ENCODE peak calls at places on chromosomes 16 and 17, in five cellular contexts. One of them, this sample, is unnamed. For H3K4me1, the result is how much of the 10 kb centered on the place peaks cover.

GRCh38 chr17:39461911-39462641 is 790 bp downstream of the CDK12 start:
- DNase-seq in left ventricle myocardium inferior: no peak
- DNase-seq in tibial artery: peak
- DNase-seq in Peyer's patch: peak
- DNase-seq in hepatocyte: no peak
- DNase-seq in this sample: no peak

GRCh38 chr17:39231091-39231561 is 5.4 kb upstream of the STAC2 start:
- DNase-seq in left ventricle myocardium inferior: no peak
- DNase-seq in tibial artery: peak
- DNase-seq in Peyer's patch: no peak
- DNase-seq in hepatocyte: peak
- DNase-seq in this sample: no peak

GRCh38 chr17:80796430-80796861 is 195.2 kb upstream of the CHMP6 start:
- DNase-seq in left ventricle myocardium inferior: no peak
- DNase-seq in tibial artery: peak
- DNase-seq in Peyer's patch: no peak
- DNase-seq in hepatocyte: no peak
- DNase-seq in this sample: no peak

GRCh38 chr16:69798466-69798865 is 36.3 kb downstream of the WWP2 start:
- DNase-seq in left ventricle myocardium inferior: no peak
- DNase-seq in tibial artery: no peak
- DNase-seq in Peyer's patch: no peak
- DNase-seq in hepatocyte: peak
- DNase-seq in this sample: no peak

GRCh38 chr16:80806957-80807356 is 2.6 kb upstream of the CDYL2 start:
- DNase-seq in left ventricle myocardium inferior: no peak
- DNase-seq in tibial artery: no peak
- DNase-seq in Peyer's patch: no peak
- DNase-seq in hepatocyte: no peak
- DNase-seq in this sample: no peak

GRCh38 chr16:78985736-78986605 is 614.6 kb downstream of the MAF start:
- DNase-seq in left ventricle myocardium inferior: no peak
- DNase-seq in tibial artery: no peak
- DNase-seq in Peyer's patch: no peak
- DNase-seq in hepatocyte: no peak
- DNase-seq in this sample: no peak

GRCh38 chr16:55041540-55042234 is 111.0 kb downstream of the IRX5 start:
- DNase-seq in left ventricle myocardium inferior: no peak
- DNase-seq in tibial artery: peak
- DNase-seq in Peyer's patch: no peak
- DNase-seq in hepatocyte: no peak
- DNase-seq in this sample: no peak

GRCh38 chr17:32243712-32244111 is 21.9 kb upstream of the RHBDL3 start:
- DNase-seq in left ventricle myocardium inferior: no peak
- DNase-seq in tibial artery: no peak
- DNase-seq in Peyer's patch: no peak
- DNase-seq in hepatocyte: no peak
- DNase-seq in this sample: no peak

GRCh38 chr17:39920218-39921210 is 2.1 kb upstream of the GSDMB start:
- DNase-seq in left ventricle myocardium inferior: no peak
- DNase-seq in tibial artery: no peak
- DNase-seq in Peyer's patch: no peak
- DNase-seq in hepatocyte: peak
- DNase-seq in this sample: peak

GRCh38 chr16:19916064-19916463 is 31.4 kb upstream of the GPRC5B start:
- DNase-seq in left ventricle myocardium inferior: no peak
- DNase-seq in tibial artery: no peak
- DNase-seq in Peyer's patch: no peak
- DNase-seq in hepatocyte: peak
- DNase-seq in this sample: no peak

GRCh38 chr16:88943131-88943664 is 33.8 kb downstream of the CBFA2T3 start:
- DNase-seq in left ventricle myocardium inferior: no peak
- DNase-seq in tibial artery: no peak
- DNase-seq in Peyer's patch: peak
- DNase-seq in hepatocyte: no peak
- DNase-seq in this sample: no peak

GRCh38 chr17:74446551-74447500 is 14.9 kb downstream of the GPRC5C start:
- DNase-seq in left ventricle myocardium inferior: peak
- DNase-seq in tibial artery: peak
- DNase-seq in Peyer's patch: no peak
- DNase-seq in hepatocyte: no peak
- DNase-seq in this sample: peak

GRCh38 chr17:77352996-77353395 is 212.2 kb downstream of the SEC14L1 start:
- DNase-seq in left ventricle myocardium inferior: no peak
- DNase-seq in tibial artery: no peak
- DNase-seq in Peyer's patch: peak
- DNase-seq in hepatocyte: no peak
- DNase-seq in this sample: no peak

GRCh38 chr17:39239640-39240314 is 14.0 kb upstream of the STAC2 start:
- DNase-seq in left ventricle myocardium inferior: no peak
- DNase-seq in tibial artery: peak
- DNase-seq in Peyer's patch: peak
- DNase-seq in hepatocyte: peak
- DNase-seq in this sample: peak

GRCh38 chr16:4382795-4383357 is 11.2 kb downstream of the VASN start:
- DNase-seq in left ventricle myocardium inferior: no peak
- DNase-seq in tibial artery: peak
- DNase-seq in Peyer's patch: no peak
- DNase-seq in hepatocyte: no peak
- DNase-seq in this sample: no peak

GRCh38 chr17:49076575-49077384 is 55.8 kb upstream of the B4GALNT2 start:
- DNase-seq in left ventricle myocardium inferior: no peak
- DNase-seq in tibial artery: no peak
- DNase-seq in Peyer's patch: no peak
- DNase-seq in hepatocyte: no peak
- DNase-seq in this sample: no peak

GRCh38 chr17:73293480-73293911 is 18.3 kb downstream of the CDC42EP4 start:
- DNase-seq in left ventricle myocardium inferior: peak
- DNase-seq in tibial artery: peak
- DNase-seq in Peyer's patch: peak
- DNase-seq in hepatocyte: peak
- DNase-seq in this sample: no peak

GRCh38 chr17:13209091-13209490 is 191.3 kb upstream of the ELAC2 start:
- DNase-seq in left ventricle myocardium inferior: no peak
- DNase-seq in tibial artery: no peak
- DNase-seq in Peyer's patch: no peak
- DNase-seq in hepatocyte: no peak
- DNase-seq in this sample: no peak

DNA sequence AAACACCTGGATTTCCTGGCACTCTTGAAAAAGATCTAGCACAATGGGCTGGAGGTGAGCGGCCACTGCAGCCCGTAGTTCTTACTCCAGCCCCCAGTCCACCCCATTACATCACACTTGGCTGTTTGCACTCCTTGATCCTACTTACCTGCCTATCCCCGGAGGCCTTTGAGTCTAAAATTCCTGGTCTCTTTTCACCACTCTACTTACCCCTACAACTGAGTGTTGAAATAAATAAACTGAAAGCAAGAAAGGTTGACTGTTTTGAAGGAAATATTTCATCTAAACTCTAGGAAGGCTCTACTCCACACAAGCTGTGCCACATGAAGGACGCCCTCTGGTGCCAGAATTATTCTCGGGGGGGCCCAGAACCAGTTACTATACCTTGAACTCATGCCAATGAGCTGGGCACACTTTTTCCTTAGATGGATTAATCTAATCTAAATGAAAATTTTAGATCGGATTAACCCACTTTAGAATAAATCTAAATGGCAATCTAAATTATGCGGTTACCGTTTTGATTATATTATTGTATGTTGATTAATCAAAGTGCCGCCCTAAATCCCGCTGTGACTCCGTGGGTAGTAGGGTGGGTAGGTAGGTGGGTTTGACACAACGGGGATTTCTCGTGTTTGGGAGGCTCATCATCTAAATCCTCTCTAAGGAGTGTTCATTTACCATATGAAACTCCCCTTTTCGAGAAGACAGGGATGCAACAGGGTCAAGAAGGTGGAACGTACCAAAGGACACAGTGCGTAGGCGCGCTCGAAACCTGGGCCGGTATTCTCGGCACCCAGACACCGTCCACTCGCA is 651 bp upstream of the EIF1 start:
- DNase-seq in left ventricle myocardium inferior: peak
- DNase-seq in tibial artery: peak
- DNase-seq in Peyer's patch: peak
- DNase-seq in hepatocyte: peak
- DNase-seq in this sample: peak
- TF ChIP-seq CTCF in left ventricle myocardium inferior: peak
- TF ChIP-seq CTCF in tibial artery: no peak
- TF ChIP-seq CTCF in Peyer's patch: peak
- TF ChIP-seq CTCF in hepatocyte: peak
- TF ChIP-seq CTCF in this sample: no peak

DNA sequence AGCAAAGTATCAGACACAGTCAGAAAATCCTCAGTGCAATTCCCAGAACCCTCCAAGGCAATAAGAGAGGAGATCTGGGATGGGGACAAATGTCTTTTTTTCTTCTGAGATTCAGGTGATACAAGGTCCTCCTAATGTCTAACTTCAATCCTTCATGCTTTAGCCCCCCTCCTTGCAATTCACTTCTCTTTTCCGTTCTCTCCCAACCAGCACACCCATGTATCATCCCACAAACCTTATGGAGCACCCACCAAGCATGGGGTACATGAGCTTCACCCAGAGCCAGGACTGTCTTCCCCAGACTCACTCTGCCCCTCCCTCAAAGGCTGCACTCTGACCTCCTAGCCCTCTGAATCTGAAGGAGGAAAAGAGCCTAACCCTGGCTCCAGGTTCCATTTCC is 10.1 kb downstream of the HDAC5 start:
- DNase-seq in left ventricle myocardium inferior: no peak
- DNase-seq in tibial artery: no peak
- DNase-seq in Peyer's patch: no peak
- DNase-seq in hepatocyte: no peak
- DNase-seq in this sample: no peak
- H3K4me1 ChIP-seq in left ventricle myocardium inferior: half or more
- H3K4me1 ChIP-seq in tibial artery: under half
- H3K4me1 ChIP-seq in Peyer's patch: under half
- H3K4me1 ChIP-seq in hepatocyte: under half
- H3K4me1 ChIP-seq in this sample: half or more

GRCh38 chr16:85515319-85515745 is 97.8 kb upstream of the GSE1 start:
- DNase-seq in left ventricle myocardium inferior: no peak
- DNase-seq in tibial artery: no peak
- DNase-seq in Peyer's patch: no peak
- DNase-seq in hepatocyte: no peak
- DNase-seq in this sample: no peak
- TF ChIP-seq CTCF in left ventricle myocardium inferior: no peak
- TF ChIP-seq CTCF in tibial artery: no peak
- TF ChIP-seq CTCF in Peyer's patch: no peak
- TF ChIP-seq CTCF in hepatocyte: no peak
- TF ChIP-seq CTCF in this sample: no peak

GRCh38 chr16:15519767-15520166 is 85.4 kb downstream of the BMERB1 start:
- DNase-seq in left ventricle myocardium inferior: no peak
- DNase-seq in tibial artery: no peak
- DNase-seq in Peyer's patch: no peak
- DNase-seq in hepatocyte: no peak
- DNase-seq in this sample: no peak
- H3K4me1 ChIP-seq in left ventricle myocardium inferior: under half
- H3K4me1 ChIP-seq in tibial artery: under half
- H3K4me1 ChIP-seq in Peyer's patch: under half
- H3K4me1 ChIP-seq in hepatocyte: under half
- H3K4me1 ChIP-seq in this sample: under half